ENCODE peak calls at places on chromosomes 2 and 18, in four cellular contexts. F is ecto neural progenitor cell, Q is skeletal muscle cell, J is SW 1271. Y is an unnamed sample.

GRCh38 chr2:20589975-20590703 is 60.8 kb downstream of the HS1BP3 start:
- DNase-seq in Q (no peak), J (no peak), F (no peak), Y (no peak)

GRCh38 chr2:16644204-16644925 is 21.3 kb downstream of the CYRIA start:
- DNase-seq in Q (no peak), J (no peak), F (no peak), Y (no peak)

GRCh38 chr2:219526320-219527075 is 12.2 kb downstream of the ASIC4 start:
- DNase-seq in F (no peak), Q (no peak), J (no peak), Y (no peak)

GRCh38 chr2:33212151-33212550 is 264.3 kb upstream of the RASGRP3 start:
- DNase-seq in F (no peak), Q (peak), J (no peak), Y (no peak)

GRCh38 chr18:24050916-24051255 is 36.3 kb downstream of the TTC39C start:
- DNase-seq in Q (no peak), J (no peak), F (no peak), Y (no peak)

GRCh38 chr2:215994901-215995300 is 18.4 kb downstream of the MREG start:
- DNase-seq in Q (no peak), J (no peak), F (no peak), Y (no peak)

GRCh38 chr18:63257453-63257852 is 62.1 kb downstream of the BCL2 start:
- DNase-seq in Q (no peak), F (no peak), J (no peak), Y (no peak)

GRCh38 chr2:62267687-62268086 is 71.8 kb downstream of the B3GNT2 start:
- DNase-seq in J (no peak), Q (no peak), F (no peak), Y (no peak)

GRCh38 chr2:143705108-143705686 is 576.0 kb downstream of the ARHGAP15 start:
- DNase-seq in Q (peak), F (no peak), J (no peak), Y (peak)

Y was measured in HS-27A.